ENCODE peak calls at places on chromosomes 4 and X, in seven cellular contexts. X is fibroblast of lung, F is H9, O is PC-9, M is neural progenitor cell, N is NT2/D1, D is ovary. L is an unnamed sample.

GRCh38 chr4:82799006-82799881 is 648 bp upstream of the SCD5 start:
- DNase-seq in M (peak; percentile 66), D (no peak), N (no peak), F (peak; percentile 32), O (no peak), X (no peak), L (no peak)

GRCh38 chrX:64204252-64204651 is 1.3 kb downstream of the AMER1 start:
- DNase-seq in N (no peak), F (peak; percentile 27), D (peak; percentile 43), X (peak; percentile 8), O (no peak), M (peak; percentile 47), L (no peak)

GRCh38 chr4:113336556-113336955 is 287.1 kb downstream of the ANK2 start:
- DNase-seq in M (no peak), D (no peak), O (no peak), X (peak; percentile 15), N (no peak), F (no peak), L (no peak)

GRCh38 chr4:177271091-177271490 is 38.6 kb upstream of the NEIL3 start:
- DNase-seq in N (no peak), D (no peak), X (no peak), F (no peak), M (no peak), O (no peak), L (no peak)

GRCh38 chr4:95637047-95637600 is 88.4 kb upstream of the UNC5C start:
- DNase-seq in F (peak; percentile 28), X (peak; percentile 15), M (peak; percentile 55), O (no peak), N (no peak), D (no peak), L (no peak)

GRCh38 chr4:5165419-5166369 is 114.4 kb downstream of the STK32B start:
- DNase-seq in O (no peak), X (peak; percentile 80), F (peak; percentile 33), D (no peak), M (peak; percentile 65), N (no peak), L (no peak)

GRCh38 chr4:83709627-83710026 is 173.7 kb downstream of the GPAT3 start:
- DNase-seq in D (no peak), X (no peak), N (no peak), F (no peak), O (no peak), M (no peak), L (no peak)

GRCh38 chrX:129655547-129656248 is 942 bp upstream of the APLN start:
- DNase-seq in D (no peak), X (no peak), F (peak; percentile 59), N (no peak), O (no peak), M (peak; percentile 32), L (no peak)

GRCh38 chr4:153407906-153408305 is 58.3 kb upstream of the TMEM131L start:
- DNase-seq in M (no peak), X (no peak), N (no peak), D (no peak), O (no peak), F (no peak), L (no peak)

GRCh38 chr4:52343595-52343994 is 292.5 kb downstream of the SPATA18 start:
- DNase-seq in N (no peak), X (no peak), F (no peak), D (no peak), M (no peak), O (no peak), L (no peak)

GRCh38 chr4:2794707-2795557 is 2.0 kb downstream of the SH3BP2 start:
- DNase-seq in F (no peak), D (no peak), X (peak; percentile 84), N (no peak), O (no peak), M (peak; percentile 1), L (no peak)

GRCh38 chr4:146643812-146644401 is 5.2 kb downstream of the POU4F2 start:
- DNase-seq in X (peak; percentile 23), D (no peak), F (no peak), M (peak; percentile 78), O (no peak), N (no peak), L (no peak)

GRCh38 chr4:97412331-97412730 is 730.9 kb downstream of the STPG2 start:
- DNase-seq in M (no peak), O (no peak), N (no peak), X (no peak), F (no peak), D (no peak), L (no peak)

GRCh38 chrX:9816094-9816700 is 30.0 kb downstream of the SHROOM2 start:
- DNase-seq in N (no peak), D (no peak), M (no peak), F (no peak), O (no peak), X (peak; percentile 46), L (no peak)

GRCh38 chr4:37666625-37667071 is 19.5 kb downstream of the RELL1 start:
- DNase-seq in X (peak; percentile 94), O (peak; percentile 95), D (no peak), F (no peak), N (no peak), M (no peak), L (no peak)

GRCh38 chr4:69775488-69775887 is 15.1 kb upstream of the SULT1B1 start:
- DNase-seq in O (no peak), N (no peak), F (no peak), M (no peak), X (no peak), D (no peak), L (no peak)

GRCh38 chr4:147160908-147161513 is 215.3 kb upstream of the TTC29 start:
- DNase-seq in D (peak; percentile 44), M (peak; percentile 73), O (no peak), N (no peak), F (peak; percentile 40), X (peak; percentile 54), L (no peak)

GRCh38 chr4:133839326-133839725 is 362.3 kb downstream of the PABPC4L start:
- DNase-seq in D (no peak), O (no peak), N (peak; percentile 1), X (peak; percentile 6), M (no peak), F (no peak), L (no peak)

GRCh38 chrX:31099536-31100090 is 27.8 kb upstream of the FTHL17 start:
- DNase-seq in F (no peak), O (no peak), D (no peak), N (no peak), M (no peak), X (no peak), L (no peak)

GRCh38 chrX:1062351-1062750 is 150.1 kb downstream of the CRLF2 start:
- DNase-seq in M (no peak), O (no peak), N (no peak), F (no peak), D (no peak), X (no peak), L (no peak)

GRCh38 chr4:26362745-26363439 is 42.1 kb downstream of the RBPJ start:
- DNase-seq in N (no peak), M (no peak), O (no peak), D (no peak), X (peak; percentile 51), F (no peak), L (no peak)

GRCh38 chrX:37802028-37802427 is 22.2 kb downstream of the CYBB start:
- DNase-seq in F (no peak), M (no peak), X (peak; percentile 1), O (no peak), D (no peak), N (no peak), L (no peak)

DNA sequence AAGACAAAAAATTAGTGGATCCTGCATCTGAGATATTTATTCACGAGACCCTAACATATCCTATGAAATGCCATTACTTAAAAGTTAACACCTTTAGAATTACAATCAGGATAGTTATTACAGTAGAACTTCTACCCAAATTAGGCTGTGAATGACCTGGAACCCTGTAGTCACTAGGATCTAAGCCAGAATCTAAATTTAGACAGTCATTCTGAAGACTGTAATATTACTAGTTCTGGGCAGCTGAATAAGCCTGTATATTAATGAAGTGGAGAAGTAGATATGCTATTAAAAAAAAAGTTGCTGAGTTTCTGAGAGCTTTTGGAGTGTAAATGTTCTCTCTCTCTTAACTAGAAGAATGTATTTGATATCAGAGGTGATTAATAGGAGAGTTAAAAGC is 67.0 kb downstream of the FAM13A start:
- DNase-seq in F (no peak), D (no peak), M (no peak), X (peak; percentile 49), N (no peak), O (no peak), L (no peak)
- H3K27me3 ChIP-seq in F (no peaks in the 10 kb centered on the region), D (no peaks in the 10 kb centered on the region), M (no peaks in the 10 kb centered on the region), X (no peaks in the 10 kb centered on the region), N (no peaks in the 10 kb centered on the region), O (no peaks in the 10 kb centered on the region), L (no peaks in the 10 kb centered on the region)

GRCh38 chrX:50475208-50475607 is 4.6 kb upstream of the DGKK start:
- DNase-seq in D (no peak), O (no peak), F (no peak), X (no peak), M (no peak), N (no peak), L (no peak)

GRCh38 chrX:50470103-50471031 is at the start of gene DGKK:
- DNase-seq in X (no peak), N (peak; percentile 68), D (no peak), O (no peak), M (peak; percentile 85), F (peak; percentile 90), L (no peak)

GRCh38 chrX:50469206-50469605 is 1.4 kb downstream of the DGKK start:
- DNase-seq in M (peak; percentile 47), N (no peak), O (no peak), D (no peak), F (peak; percentile 30), X (no peak), L (no peak)

DNA sequence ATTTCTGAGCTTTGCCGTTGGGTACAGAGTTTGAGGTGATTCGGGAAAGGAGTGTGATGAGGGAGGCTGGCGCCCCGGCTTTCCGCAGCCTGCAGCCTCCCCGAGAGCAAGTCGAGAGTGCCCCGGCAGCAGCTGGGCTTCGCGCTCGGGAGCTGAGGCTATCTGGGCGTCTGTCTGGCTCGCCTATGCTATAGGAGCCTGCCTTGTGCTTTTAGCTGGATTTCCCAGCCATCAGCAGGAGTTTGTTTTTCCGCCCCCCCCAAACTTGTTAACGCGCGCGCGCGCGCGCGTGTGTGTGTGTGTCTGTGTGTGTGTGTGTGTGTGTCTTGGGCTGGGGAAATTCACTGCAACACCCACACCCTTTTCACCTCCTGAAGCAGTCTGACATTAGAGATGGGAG is 765 bp upstream of the DGKK start:
- DNase-seq in X (no peak), D (no peak), O (no peak), N (no peak), M (peak; percentile 49), F (peak; percentile 30), L (no peak)
- H3K27me3 ChIP-seq in X (peaks cover 15% of the 10 kb centered on the region), D (no peaks in the 10 kb centered on the region), O (no peaks in the 10 kb centered on the region), N (peaks cover 69% of the 10 kb centered on the region), M (peaks cover 74% of the 10 kb centered on the region), F (peaks cover 26% of the 10 kb centered on the region), L (no peaks in the 10 kb centered on the region)

DNA sequence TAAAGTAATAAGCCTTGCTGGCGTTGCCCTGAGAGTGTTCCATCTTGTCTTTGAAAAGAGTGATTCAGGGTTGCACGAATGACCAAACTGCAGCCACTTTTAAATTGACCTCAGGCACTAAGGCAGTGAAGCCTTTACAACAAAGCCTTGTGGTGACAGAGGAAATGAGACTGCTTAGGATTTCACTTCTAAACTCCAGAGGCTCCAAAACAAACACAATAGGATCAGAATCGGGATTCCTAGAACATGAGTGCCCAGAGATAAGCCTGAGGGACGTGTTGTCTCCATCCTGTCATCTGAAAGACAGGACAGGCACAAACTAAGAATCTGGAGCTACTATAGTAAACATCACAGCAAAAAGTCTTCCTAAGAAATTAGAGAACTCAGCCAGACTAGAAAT is 405.2 kb downstream of the PPARGC1A start:
- DNase-seq in F (no peak), O (no peak), M (peak; percentile 38), D (no peak), X (peak; percentile 17), N (no peak), L (no peak)
- H3K27me3 ChIP-seq in F (no peaks in the 10 kb centered on the region), O (no peaks in the 10 kb centered on the region), M (no peaks in the 10 kb centered on the region), D (no peaks in the 10 kb centered on the region), X (no peaks in the 10 kb centered on the region), N (no peaks in the 10 kb centered on the region), L (no peaks in the 10 kb centered on the region)

GRCh38 chrX:50169717-50170116 is 31.1 kb downstream of the AKAP4 start:
- DNase-seq in D (no peak), M (no peak), O (no peak), F (no peak), N (no peak), X (no peak), L (no peak)
- H3K27me3 ChIP-seq in D (no peaks in the 10 kb centered on the region), M (no peaks in the 10 kb centered on the region), O (no peaks in the 10 kb centered on the region), F (no peaks in the 10 kb centered on the region), N (no peaks in the 10 kb centered on the region), X (no peaks in the 10 kb centered on the region), L (no peaks in the 10 kb centered on the region)

L was measured in CD8-positive, alpha-beta memory T cell.